ENCODE peak calls at places on chromosomes 12 and 14, in four cellular contexts. N is GM12878, O is HepG2, X is K562. H is an unnamed sample.

GRCh38 chr14:65637780-65638179 is 225.2 kb downstream of the FUT8 start:
- DNase-seq in N (peak; percentile 72), O (no peak), X (no peak), H (no peak)

GRCh38 chr12:49470986-49471385 is 67.8 kb upstream of the KCNH3 start:
- DNase-seq in N (no peak), O (no peak), X (no peak), H (no peak)

GRCh38 chr12:131982041-131982440 is 32.3 kb downstream of the EP400 start:
- DNase-seq in N (no peak), O (no peak), X (no peak), H (no peak)

GRCh38 chr12:114038962-114039361 is 72.8 kb upstream of the RBM19 start:
- DNase-seq in N (no peak), O (peak; percentile 35), X (no peak), H (no peak)

GRCh38 chr12:34400986-34401658 is 378.8 kb downstream of the ALG10 start:
- DNase-seq in N (no peak), O (no peak), X (no peak), H (no peak)

GRCh38 chr14:70886421-70887206 is 20.6 kb upstream of the PCNX1 start:
- DNase-seq in N (peak; percentile 76), O (no peak), X (peak; percentile 65), H (no peak)

GRCh38 chr14:103512701-103513611 is 9.7 kb downstream of the CKB start:
- DNase-seq in N (no peak), O (no peak), X (no peak), H (no peak)

GRCh38 chr14:102831163-102831804 is 54.0 kb downstream of the TRAF3 start:
- DNase-seq in N (no peak), O (no peak), X (no peak), H (no peak)

GRCh38 chr12:3491938-3492867 is 1.2 kb downstream of the PRMT8 start:
- DNase-seq in N (no peak), O (peak; percentile 2), X (peak; percentile 50), H (peak; percentile 38)

GRCh38 chr14:58625438-58625837 is 12.3 kb upstream of the DACT1 start:
- DNase-seq in N (no peak), O (no peak), X (no peak), H (no peak)

GRCh38 chr14:92105073-92105844 is 1.1 kb downstream of the ATXN3 start:
- DNase-seq in N (no peak), O (no peak), X (no peak), H (no peak)

GRCh38 chr14:77761205-77761931 is 412 bp upstream of the SNW1 start:
- DNase-seq in N (peak; percentile 84), O (peak; percentile 62), X (peak; percentile 68), H (peak; percentile 58)

GRCh38 chr14:101402936-101403660 is 158.2 kb upstream of the DIO3 start:
- DNase-seq in N (no peak), O (no peak), X (no peak), H (no peak)

GRCh38 chr12:112992541-112993398 is 14.5 kb downstream of the OAS2 start:
- DNase-seq in N (no peak), O (peak; percentile 63), X (peak; percentile 73), H (peak; percentile 77)

GRCh38 chr14:100288382-100289185 is 17.7 kb downstream of the SLC25A29 start:
- DNase-seq in N (no peak), O (no peak), X (no peak), H (no peak)

GRCh38 chr12:92605621-92606170 is 97.1 kb upstream of the PLEKHG7 start:
- DNase-seq in N (no peak), O (no peak), X (no peak), H (no peak)

GRCh38 chr14:61434315-61434714 is 112.9 kb downstream of the PRKCH start:
- DNase-seq in N (no peak), O (no peak), X (no peak), H (no peak)

GRCh38 chr14:105878554-105878953 is 352.2 kb downstream of the TMEM121 start:
- DNase-seq in N (no peak), O (no peak), X (no peak), H (no peak)

GRCh38 chr12:123973552-123974341 is 732 bp downstream of the ZNF664 start:
- DNase-seq in N (no peak), O (peak; percentile 21), X (peak; percentile 66), H (peak; percentile 39)

GRCh38 chr12:30926243-30927209 is at the start of gene TSPAN11:
- DNase-seq in N (no peak), O (no peak), X (no peak), H (no peak)

GRCh38 chr12:130948136-130948535 is 5.6 kb upstream of the ADGRD1 start:
- DNase-seq in N (no peak), O (no peak), X (peak; percentile 54), H (no peak)

GRCh38 chr12:30098677-30099076 is 314.9 kb upstream of the TMTC1 start:
- DNase-seq in N (no peak), O (no peak), X (no peak), H (no peak)

GRCh38 chr12:20096430-20096829 is 271.9 kb upstream of the PDE3A start:
- DNase-seq in N (no peak), O (no peak), X (no peak), H (no peak)

GRCh38 chr14:77097006-77097688 is 911 bp upstream of the CIPC start:
- DNase-seq in N (no peak), O (peak; percentile 17), X (peak; percentile 31), H (no peak)

GRCh38 chr14:22185191-22185590 is 403.8 kb downstream of the DAD1 start:
- DNase-seq in N (no peak), O (peak; percentile 24), X (no peak), H (no peak)
- TF ChIP-seq POLR2A in N (no peak), O (no peak), X (no peak), H (no peak)

GRCh38 chr12:94585624-94586023 is 64.7 kb downstream of the TMCC3 start:
- DNase-seq in N (no peak), O (no peak), X (no peak), H (no peak)

GRCh38 chr12:94588271-94588785 is 62.0 kb downstream of the TMCC3 start:
- DNase-seq in N (no peak), O (no peak), X (no peak), H (no peak)

GRCh38 chr12:94587266-94588241 is 62.8 kb downstream of the TMCC3 start:
- DNase-seq in N (no peak), O (no peak), X (no peak), H (no peak)

GRCh38 chr12:94584370-94584769 is 66.0 kb downstream of the TMCC3 start:
- DNase-seq in N (no peak), O (no peak), X (no peak), H (no peak)

DNA sequence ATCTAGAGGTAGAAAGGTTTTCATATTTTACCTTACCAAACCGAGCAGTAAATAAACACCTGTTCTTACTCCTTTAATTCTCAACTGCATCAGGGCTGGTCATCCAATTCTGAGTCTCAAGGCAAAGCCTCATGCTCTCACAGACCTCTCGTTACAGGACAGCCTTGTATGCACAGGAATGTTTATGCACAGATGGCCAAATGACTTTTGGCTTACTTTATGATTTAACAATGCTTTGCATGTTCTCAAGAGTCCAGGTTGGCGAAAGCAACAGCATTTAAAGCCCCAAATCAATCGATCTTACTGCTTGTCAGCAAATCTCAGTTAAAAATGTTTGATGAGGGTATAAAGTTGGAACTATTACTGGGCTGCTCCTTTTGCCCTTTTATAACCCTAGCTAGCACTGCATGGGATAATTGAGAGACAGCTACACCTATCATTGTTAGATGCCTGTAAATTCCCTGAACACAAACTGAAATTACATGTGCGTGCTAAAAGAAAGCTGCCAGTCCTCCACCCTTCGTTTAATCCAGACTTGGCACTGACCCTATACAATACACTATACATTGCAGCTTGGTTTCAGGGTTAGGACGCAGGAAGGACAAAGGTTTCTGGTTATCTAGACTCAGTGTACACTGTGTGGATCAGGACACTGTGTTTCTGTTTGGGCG is 63.6 kb downstream of the TMCC3 start:
- DNase-seq in N (no peak), O (no peak), X (no peak), H (no peak)
- TF ChIP-seq HDAC2 in N (no peak), O (no peak), X (no peak), H (no peak)

DNA sequence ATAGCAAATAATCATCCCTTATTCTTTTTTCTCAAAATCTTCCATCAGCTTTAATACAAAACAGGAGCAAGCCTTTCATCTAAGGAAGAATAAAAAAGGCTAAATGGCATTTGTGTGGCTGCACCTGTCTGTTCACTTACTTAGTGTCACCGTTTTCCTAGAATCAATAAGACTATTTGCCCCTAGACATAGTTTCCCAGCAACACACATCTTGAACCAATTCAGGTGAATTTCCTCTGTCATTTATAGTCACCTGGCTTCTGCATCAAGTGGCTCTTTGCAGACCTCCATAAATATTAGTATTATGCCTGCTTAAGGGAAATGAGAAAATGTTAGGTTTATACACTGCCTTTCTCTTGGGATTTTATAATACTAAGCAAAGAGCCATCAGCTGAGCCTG is 17.4 kb upstream of the GCH1 start:
- DNase-seq in N (no peak), O (no peak), X (no peak), H (no peak)
- TF ChIP-seq BHLHE40 in N (no peak), O (no peak), X (no peak), H (no peak)

DNA sequence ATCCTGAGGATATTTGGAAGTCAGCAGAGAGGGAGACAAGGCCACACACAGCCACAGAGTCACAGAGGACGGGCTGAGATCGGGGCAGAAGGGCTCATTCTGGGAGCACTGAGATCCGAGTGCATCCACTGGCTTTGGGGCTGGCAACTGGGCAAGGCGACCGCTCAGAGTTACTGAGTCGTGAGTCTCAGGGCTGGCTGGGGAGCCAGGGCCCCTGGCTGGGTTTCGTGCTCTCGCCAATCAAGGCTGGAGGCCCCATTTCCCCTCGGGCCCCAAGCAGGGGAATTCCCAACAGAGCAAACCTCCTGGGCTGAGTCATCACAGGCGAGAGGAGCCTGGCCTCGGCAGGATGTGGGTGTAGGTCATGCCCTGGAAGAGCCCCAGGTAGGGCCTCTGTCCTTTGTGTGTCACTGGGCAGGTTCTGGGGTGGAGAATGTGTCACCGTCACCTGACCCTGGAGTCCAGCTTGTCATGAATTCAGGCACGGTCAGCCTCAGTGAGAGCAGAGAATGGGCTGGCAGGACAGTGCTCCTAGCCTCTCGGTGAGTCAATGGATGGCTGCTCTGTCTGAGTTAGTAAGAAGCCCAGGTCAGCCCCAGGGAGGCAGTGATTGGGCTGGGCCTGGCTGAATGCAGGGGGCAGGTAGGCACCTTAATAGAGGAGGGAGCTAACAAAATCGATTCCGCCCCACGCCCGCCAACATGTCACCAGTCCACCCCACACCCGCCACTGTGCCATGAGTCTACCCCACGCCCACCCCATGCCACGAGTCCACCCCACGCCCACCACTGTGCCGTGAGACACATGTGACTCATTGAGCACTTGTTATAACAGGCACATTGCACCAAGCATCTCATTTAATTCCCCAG is 16.9 kb downstream of the ASB2 start:
- DNase-seq in N (peak; percentile 90), O (peak; percentile 98), X (peak; percentile 13), H (peak; percentile 85)
- TF ChIP-seq POLR2A in N (peak; percentile 91), O (peak; percentile 60), X (no peak), H (no peak)

H was measured in A549.